ENCODE peak calls at places on chromosome 15, in four cellular contexts. One of them, this sample, is unnamed.

GRCh38 chr15:23484870-23485269 is 37.8 kb upstream of the GOLGA6L2 start:
- DNase-seq in endodermal cell: no peak
- DNase-seq in progenitor cell of endocrine pancreas: no peak
- DNase-seq in A549: peak; percentile 93
- DNase-seq in this sample: no peak

GRCh38 chr15:100832178-100832942 is 47.3 kb upstream of the ALDH1A3 start:
- DNase-seq in A549: no peak
- DNase-seq in endodermal cell: no peak
- DNase-seq in progenitor cell of endocrine pancreas: no peak
- DNase-seq in this sample: no peak

GRCh38 chr15:61946778-61947177 is 113.5 kb downstream of the VPS13C start:
- DNase-seq in progenitor cell of endocrine pancreas: no peak
- DNase-seq in A549: no peak
- DNase-seq in endodermal cell: no peak
- DNase-seq in this sample: no peak

GRCh38 chr15:47439146-47439869 is 278.0 kb upstream of the SEMA6D start:
- DNase-seq in A549: no peak
- DNase-seq in endodermal cell: no peak
- DNase-seq in progenitor cell of endocrine pancreas: no peak
- DNase-seq in this sample: no peak

GRCh38 chr15:43912991-43913927 is 86.5 kb downstream of the WDR76 start:
- DNase-seq in A549: peak; percentile 65
- DNase-seq in progenitor cell of endocrine pancreas: no peak
- DNase-seq in endodermal cell: no peak
- DNase-seq in this sample: peak; percentile 94

GRCh38 chr15:101540480-101541239 is 51.2 kb upstream of the PCSK6 start:
- DNase-seq in progenitor cell of endocrine pancreas: no peak
- DNase-seq in A549: peak; percentile 27
- DNase-seq in endodermal cell: peak; percentile 44
- DNase-seq in this sample: no peak

GRCh38 chr15:74839526-74840395 is 3.2 kb downstream of the ULK3 start:
- DNase-seq in A549: no peak
- DNase-seq in progenitor cell of endocrine pancreas: no peak
- DNase-seq in endodermal cell: peak; percentile 78
- DNase-seq in this sample: no peak

GRCh38 chr15:20407553-20407952 is 134.0 kb downstream of the GOLGA6L6 start:
- DNase-seq in A549: no peak
- DNase-seq in progenitor cell of endocrine pancreas: no peak
- DNase-seq in endodermal cell: no peak
- DNase-seq in this sample: no peak

GRCh38 chr15:45180201-45180600 is 7.6 kb downstream of the SHF start:
- DNase-seq in endodermal cell: no peak
- DNase-seq in A549: no peak
- DNase-seq in progenitor cell of endocrine pancreas: no peak
- DNase-seq in this sample: peak; percentile 11

GRCh38 chr15:29322407-29322806 is 52.8 kb upstream of the NSMCE3 start:
- DNase-seq in endodermal cell: no peak
- DNase-seq in progenitor cell of endocrine pancreas: no peak
- DNase-seq in A549: no peak
- DNase-seq in this sample: no peak

GRCh38 chr15:66780172-66780972 is 78.3 kb downstream of the SMAD6 start:
- DNase-seq in progenitor cell of endocrine pancreas: no peak
- DNase-seq in A549: peak; percentile 44
- DNase-seq in endodermal cell: no peak
- DNase-seq in this sample: peak; percentile 85

GRCh38 chr15:42474857-42475256 is 16.1 kb downstream of the ZNF106 start:
- DNase-seq in A549: no peak
- DNase-seq in progenitor cell of endocrine pancreas: no peak
- DNase-seq in endodermal cell: no peak
- DNase-seq in this sample: no peak

GRCh38 chr15:32857732-32858131 is 139.9 kb downstream of the GREM1 start:
- DNase-seq in progenitor cell of endocrine pancreas: no peak
- DNase-seq in endodermal cell: no peak
- DNase-seq in A549: no peak
- DNase-seq in this sample: no peak

GRCh38 chr15:57235865-57236264 is 140.4 kb upstream of the CGNL1 start:
- DNase-seq in endodermal cell: no peak
- DNase-seq in progenitor cell of endocrine pancreas: no peak
- DNase-seq in A549: peak; percentile 68
- DNase-seq in this sample: peak; percentile 84

GRCh38 chr15:80461370-80462060 is 57.3 kb downstream of the ARNT2 start:
- DNase-seq in endodermal cell: no peak
- DNase-seq in progenitor cell of endocrine pancreas: no peak
- DNase-seq in A549: no peak
- DNase-seq in this sample: no peak

DNA sequence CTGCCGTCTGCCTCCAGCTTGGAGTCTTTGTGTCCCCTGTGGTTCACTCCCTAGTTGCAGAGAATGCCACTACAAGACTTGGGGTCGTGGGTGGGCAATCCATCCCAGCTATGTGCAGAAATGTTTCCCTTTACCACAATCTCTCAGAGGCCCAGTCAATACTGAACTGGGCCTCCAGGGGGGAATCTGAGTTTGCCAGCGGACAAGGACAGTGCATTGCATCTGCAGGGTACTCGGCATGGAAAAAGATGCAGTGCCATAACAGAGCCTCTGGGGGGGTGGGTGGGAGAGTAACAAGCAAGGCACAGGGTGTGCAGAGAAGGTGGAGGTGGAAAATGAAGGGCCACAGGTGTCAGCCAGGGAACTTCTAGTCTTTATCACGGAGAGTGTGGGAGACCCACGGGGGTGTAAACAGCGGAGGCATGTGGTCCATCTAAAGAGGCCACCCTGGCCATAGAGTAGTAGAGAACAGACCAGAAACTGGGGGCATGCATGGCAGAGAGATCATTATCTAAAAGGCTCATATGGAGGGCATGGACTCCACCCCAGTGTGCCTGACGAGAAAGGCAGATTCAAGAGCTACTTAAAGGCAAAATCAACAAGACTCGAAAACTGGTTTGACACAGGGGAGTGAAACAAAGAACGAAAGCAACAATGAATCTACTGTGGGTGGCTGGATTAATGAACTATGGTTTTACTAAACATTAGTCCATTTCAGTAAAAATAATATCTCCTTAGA is 182.4 kb downstream of the ANXA2 start:
- DNase-seq in A549: no peak
- DNase-seq in progenitor cell of endocrine pancreas: no peak
- DNase-seq in endodermal cell: peak; percentile 58
- DNase-seq in this sample: no peak
- TF ChIP-seq CTCF in A549: no peak
- TF ChIP-seq CTCF in progenitor cell of endocrine pancreas: peak; percentile 11
- TF ChIP-seq CTCF in endodermal cell: peak; percentile 60
- TF ChIP-seq CTCF in this sample: no peak

GRCh38 chr15:85007741-85008140 is 26.1 kb downstream of the PDE8A start:
- DNase-seq in endodermal cell: no peak
- DNase-seq in progenitor cell of endocrine pancreas: no peak
- DNase-seq in A549: no peak
- DNase-seq in this sample: no peak
- TF ChIP-seq CTCF in endodermal cell: no peak
- TF ChIP-seq CTCF in progenitor cell of endocrine pancreas: no peak
- TF ChIP-seq CTCF in A549: no peak
- TF ChIP-seq CTCF in this sample: no peak

DNA sequence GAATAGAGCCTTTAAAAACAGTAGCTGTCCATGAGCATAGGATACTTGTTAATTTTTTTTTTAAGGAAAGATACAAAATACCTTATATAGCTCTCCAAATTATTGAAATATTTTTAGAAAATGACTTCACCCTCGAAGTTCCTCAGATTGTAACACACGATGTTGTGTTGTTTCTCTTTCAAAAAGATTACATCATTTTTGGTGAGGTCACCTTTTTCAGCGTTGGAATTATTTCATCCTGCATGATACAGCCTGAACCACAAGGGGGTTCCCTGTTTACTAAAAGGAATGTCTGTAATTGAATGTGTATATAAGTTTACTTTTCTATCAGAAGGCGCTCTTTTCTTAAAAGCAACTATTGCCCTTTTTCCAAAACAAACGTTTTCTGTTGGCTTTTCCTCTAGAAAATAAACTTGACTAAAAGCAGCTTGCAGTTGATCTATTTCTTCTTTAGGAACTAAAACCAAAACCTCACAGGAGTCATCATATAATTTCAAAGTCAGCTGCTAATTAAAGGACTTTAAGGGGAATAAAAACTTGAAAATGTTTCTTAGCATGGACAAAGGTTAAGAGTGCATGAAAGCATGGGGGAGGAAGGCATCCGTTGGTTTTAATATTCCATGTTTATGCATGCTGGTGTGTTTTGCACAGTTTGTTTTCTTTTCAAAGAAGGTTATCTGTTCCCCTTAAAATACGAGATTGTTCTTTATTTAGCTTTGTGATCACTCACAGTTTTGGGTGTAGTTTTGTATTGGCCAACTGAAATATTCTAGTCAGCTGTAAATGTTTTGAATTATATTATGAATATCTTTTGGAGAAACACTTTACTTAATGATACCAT is 29.4 kb downstream of the LYSMD4 start:
- DNase-seq in progenitor cell of endocrine pancreas: no peak
- DNase-seq in endodermal cell: no peak
- DNase-seq in A549: peak; percentile 81
- DNase-seq in this sample: peak; percentile 86
- TF ChIP-seq CTCF in progenitor cell of endocrine pancreas: peak; percentile 60
- TF ChIP-seq CTCF in endodermal cell: peak; percentile 63
- TF ChIP-seq CTCF in A549: peak; percentile 47
- TF ChIP-seq CTCF in this sample: peak; percentile 59

GRCh38 chr15:68055224-68055705 is 1.1 kb downstream of the PIAS1 start:
- DNase-seq in A549: peak; percentile 29
- DNase-seq in endodermal cell: peak; percentile 50
- DNase-seq in progenitor cell of endocrine pancreas: no peak
- DNase-seq in this sample: peak; percentile 18
- TF ChIP-seq CTCF in A549: no peak
- TF ChIP-seq CTCF in endodermal cell: no peak
- TF ChIP-seq CTCF in progenitor cell of endocrine pancreas: no peak
- TF ChIP-seq CTCF in this sample: no peak

GRCh38 chr15:25774871-25775270 is 88.3 kb downstream of the ATP10A start:
- DNase-seq in progenitor cell of endocrine pancreas: no peak
- DNase-seq in A549: no peak
- DNase-seq in endodermal cell: no peak
- DNase-seq in this sample: no peak

GRCh38 chr15:25773248-25773647 is 89.9 kb downstream of the ATP10A start:
- DNase-seq in endodermal cell: no peak
- DNase-seq in progenitor cell of endocrine pancreas: no peak
- DNase-seq in A549: no peak
- DNase-seq in this sample: no peak

GRCh38 chr15:25770618-25771369 is 92.3 kb downstream of the ATP10A start:
- DNase-seq in A549: no peak
- DNase-seq in endodermal cell: no peak
- DNase-seq in progenitor cell of endocrine pancreas: no peak
- DNase-seq in this sample: no peak

GRCh38 chr15:25770031-25770430 is 93.1 kb downstream of the ATP10A start:
- DNase-seq in A549: no peak
- DNase-seq in progenitor cell of endocrine pancreas: no peak
- DNase-seq in endodermal cell: no peak
- DNase-seq in this sample: no peak

GRCh38 chr15:25772500-25772899 is 90.6 kb downstream of the ATP10A start:
- DNase-seq in A549: no peak
- DNase-seq in progenitor cell of endocrine pancreas: no peak
- DNase-seq in endodermal cell: no peak
- DNase-seq in this sample: no peak
- TF ChIP-seq CTCF in A549: no peak
- TF ChIP-seq CTCF in progenitor cell of endocrine pancreas: no peak
- TF ChIP-seq CTCF in endodermal cell: no peak
- TF ChIP-seq CTCF in this sample: no peak

GRCh38 chr15:38611228-38611627 is 46.6 kb upstream of the RASGRP1 start:
- DNase-seq in endodermal cell: no peak
- DNase-seq in progenitor cell of endocrine pancreas: no peak
- DNase-seq in A549: no peak
- DNase-seq in this sample: no peak
- TF ChIP-seq CTCF in endodermal cell: no peak
- TF ChIP-seq CTCF in progenitor cell of endocrine pancreas: no peak
- TF ChIP-seq CTCF in A549: no peak
- TF ChIP-seq CTCF in this sample: no peak